ENCODE peak calls at places on chromosomes 12 and 14, in seven cellular contexts. G is occipital lobe, W is GM19239, Y is SW480, P is lower leg skin, M is DMS153, I is mesothelial cell of epicardium. X is an unnamed sample.

GRCh38 chr14:91038439-91038838 is 22.0 kb downstream of the RPS6KA5 start:
- DNase-seq in G (peak), W (no peak), Y (no peak), P (no peak), M (no peak), I (no peak), X (no peak)

GRCh38 chr12:20656600-20656999 is 38.5 kb upstream of the SLCO1C1 start:
- DNase-seq in G (no peak), W (no peak), Y (no peak), P (no peak), M (no peak), I (no peak), X (no peak)

GRCh38 chr14:37550511-37550910 is 44.5 kb downstream of the FOXA1 start:
- DNase-seq in G (no peak), W (no peak), Y (no peak), P (no peak), M (no peak), I (no peak), X (peak)

GRCh38 chr12:104280703-104281458 is 22.7 kb upstream of the EID3 start:
- DNase-seq in G (no peak), W (no peak), Y (peak), P (no peak), M (no peak), I (no peak), X (peak)

GRCh38 chr12:117489671-117490070 is 128.2 kb upstream of the NOS1 start:
- DNase-seq in G (no peak), W (no peak), Y (no peak), P (no peak), M (no peak), I (no peak), X (peak)

GRCh38 chr14:64708148-64709004 is 4.2 kb downstream of the PLEKHG3 start:
- DNase-seq in G (no peak), W (no peak), Y (peak), P (peak), M (no peak), I (no peak), X (no peak)

GRCh38 chr12:53966385-53967133 is 6.4 kb upstream of the HOXC11 start:
- DNase-seq in G (no peak), W (no peak), Y (no peak), P (no peak), M (no peak), I (no peak), X (no peak)

GRCh38 chr12:13365782-13366366 is 169.3 kb downstream of the EMP1 start:
- DNase-seq in G (peak), W (no peak), Y (no peak), P (no peak), M (no peak), I (no peak), X (no peak)

GRCh38 chr12:46569826-46570390 is 197.3 kb upstream of the SLC38A2 start:
- DNase-seq in G (no peak), W (no peak), Y (no peak), P (no peak), M (no peak), I (no peak), X (no peak)

GRCh38 chr12:131375261-131375971 is 335.5 kb upstream of the SFSWAP start:
- DNase-seq in G (no peak), W (no peak), Y (no peak), P (peak), M (no peak), I (no peak), X (no peak)

GRCh38 chr12:65894127-65894526 is 69.8 kb downstream of the HMGA2 start:
- DNase-seq in G (no peak), W (no peak), Y (no peak), P (no peak), M (no peak), I (no peak), X (no peak)

GRCh38 chr12:121217066-121217465 is 7.1 kb downstream of the P2RX4 start:
- DNase-seq in G (no peak), W (no peak), Y (peak), P (no peak), M (no peak), I (no peak), X (no peak)

GRCh38 chr14:97441740-97442362 is 644.7 kb downstream of the VRK1 start:
- DNase-seq in G (no peak), W (no peak), Y (no peak), P (no peak), M (no peak), I (no peak), X (no peak)

GRCh38 chr14:91875515-91876286 is 8.4 kb upstream of the TC2N start:
- DNase-seq in G (no peak), W (no peak), Y (no peak), P (no peak), M (no peak), I (no peak), X (no peak)

GRCh38 chr14:89617142-89617460 is 200.1 kb upstream of the FOXN3 start:
- DNase-seq in G (no peak), W (no peak), Y (no peak), P (no peak), M (no peak), I (no peak), X (peak)

GRCh38 chr14:50977863-50978520 is 33.7 kb upstream of the PYGL start:
- DNase-seq in G (no peak), W (no peak), Y (no peak), P (no peak), M (no peak), I (no peak), X (no peak)

GRCh38 chr12:32124637-32125036 is 18.0 kb downstream of the BICD1 start:
- DNase-seq in G (no peak), W (no peak), Y (no peak), P (no peak), M (no peak), I (no peak), X (no peak)

X was measured in GM04503.